ENCODE peak calls at places on chromosome 14, in nine cellular contexts. H is heart left ventricle, R is lower lobe of right lung, F is GM12878, P is ovary, V is PC-3, O is cardiac muscle cell, L is gastrocnemius medialis, U is upper lobe of right lung. A is an unnamed sample. For H3K4me1, the result is how much of the 10 kb centered on the place peaks cover.

GRCh38 chr14:30125322-30125944 is 197.8 kb upstream of the PRKD1 start:
- DNase-seq in H (no peak), R (no peak), F (no peak), P (no peak), V (no peak), O (no peak), L (no peak), U (no peak), A (no peak)

GRCh38 chr14:39641224-39641623 is 209.0 kb upstream of the FBXO33 start:
- DNase-seq in H (no peak), R (no peak), F (no peak), P (no peak), V (no peak), O (no peak), L (no peak), U (no peak), A (no peak)

GRCh38 chr14:28635387-28635786 is 131.2 kb upstream of the FOXG1 start:
- DNase-seq in H (no peak), R (no peak), F (no peak), P (no peak), V (peak), O (peak), L (no peak), U (no peak), A (no peak)

GRCh38 chr14:105148604-105149145 is 19.9 kb downstream of the JAG2 start:
- DNase-seq in H (no peak), R (peak), F (no peak), P (no peak), V (no peak), O (no peak), L (no peak), U (no peak), A (no peak)

GRCh38 chr14:95545769-95546168 is 10.9 kb downstream of the GLRX5 start:
- DNase-seq in H (no peak), R (no peak), F (no peak), P (no peak), V (peak), O (peak), L (no peak), U (no peak), A (no peak)

GRCh38 chr14:70721542-70721941 is 79.8 kb downstream of the TTC9 start:
- DNase-seq in H (no peak), R (no peak), F (no peak), P (no peak), V (peak), O (no peak), L (no peak), U (no peak), A (no peak)

GRCh38 chr14:59208224-59208814 is 19.9 kb downstream of the DAAM1 start:
- DNase-seq in H (no peak), R (no peak), F (peak), P (no peak), V (peak), O (peak), L (no peak), U (no peak), A (no peak)

GRCh38 chr14:58844544-58844943 is 206.8 kb downstream of the DACT1 start:
- DNase-seq in H (no peak), R (no peak), F (no peak), P (no peak), V (no peak), O (no peak), L (no peak), U (no peak), A (no peak)

GRCh38 chr14:53331921-53332320 is 178.8 kb upstream of the DDHD1 start:
- DNase-seq in H (no peak), R (no peak), F (no peak), P (no peak), V (no peak), O (no peak), L (no peak), U (no peak), A (no peak)

GRCh38 chr14:63770187-63770807 is 42.4 kb upstream of the SGPP1 start:
- DNase-seq in H (peak), R (no peak), F (no peak), P (no peak), V (peak), O (peak), L (no peak), U (no peak), A (no peak)

GRCh38 chr14:77111021-77111420 is 13.0 kb downstream of the CIPC start:
- DNase-seq in H (no peak), R (no peak), F (no peak), P (peak), V (no peak), O (peak), L (no peak), U (peak), A (peak)

GRCh38 chr14:77822741-77823140 is 22.8 kb downstream of the ADCK1 start:
- DNase-seq in H (no peak), R (no peak), F (no peak), P (no peak), V (no peak), O (no peak), L (no peak), U (no peak), A (no peak)

GRCh38 chr14:59483360-59483759 is 848 bp downstream of the L3HYPDH start:
- DNase-seq in H (no peak), R (no peak), F (no peak), P (no peak), V (peak), O (peak), L (no peak), U (no peak), A (no peak)

GRCh38 chr14:78985668-78986073 is 815.5 kb downstream of the NRXN3 start:
- DNase-seq in H (no peak), R (no peak), F (no peak), P (no peak), V (no peak), O (no peak), L (no peak), U (no peak), A (no peak)

GRCh38 chr14:82855912-82856381 is 1322.3 kb upstream of the SEL1L start:
- DNase-seq in H (no peak), R (no peak), F (no peak), P (no peak), V (peak), O (peak), L (no peak), U (no peak), A (no peak)

GRCh38 chr14:76699209-76699608 is 62.1 kb upstream of the VASH1 start:
- DNase-seq in H (no peak), R (no peak), F (no peak), P (no peak), V (no peak), O (no peak), L (no peak), U (no peak), A (no peak)

GRCh38 chr14:103692159-103692558 is 23.1 kb downstream of the XRCC3 start:
- DNase-seq in H (no peak), R (no peak), F (peak), P (peak), V (no peak), O (no peak), L (no peak), U (peak), A (no peak)

GRCh38 chr14:103688441-103688840 is 26.8 kb downstream of the XRCC3 start:
- DNase-seq in H (no peak), R (no peak), F (no peak), P (peak), V (no peak), O (no peak), L (no peak), U (peak), A (no peak)

GRCh38 chr14:103688906-103689902 is 26.0 kb downstream of the XRCC3 start:
- DNase-seq in H (peak), R (peak), F (peak), P (peak), V (no peak), O (peak), L (no peak), U (peak), A (no peak)

GRCh38 chr14:103692871-103693270 is 22.4 kb downstream of the XRCC3 start:
- DNase-seq in H (no peak), R (no peak), F (no peak), P (peak), V (no peak), O (no peak), L (no peak), U (peak), A (no peak)

GRCh38 chr14:103690332-103690731 is 24.9 kb downstream of the XRCC3 start:
- DNase-seq in H (no peak), R (no peak), F (no peak), P (peak), V (no peak), O (no peak), L (no peak), U (peak), A (no peak)
- H3K27ac ChIP-seq in H (no peak), R (no peak), F (peak), P (no peak), V (no peak), O (no peak), L (no peak), U (no peak), A (no peak)

GRCh38 chr14:61533513-61534255 is 161.6 kb upstream of the HIF1A start:
- DNase-seq in H (no peak), R (no peak), F (no peak), P (no peak), V (no peak), O (no peak), L (no peak), U (no peak), A (peak)

GRCh38 chr14:61535032-61535431 is 160.3 kb upstream of the HIF1A start:
- DNase-seq in H (no peak), R (no peak), F (no peak), P (no peak), V (no peak), O (no peak), L (no peak), U (no peak), A (peak)

GRCh38 chr14:61536661-61537566 is 158.4 kb upstream of the HIF1A start:
- DNase-seq in H (no peak), R (no peak), F (no peak), P (no peak), V (no peak), O (no peak), L (no peak), U (no peak), A (no peak)

GRCh38 chr14:61537567-61538463 is 157.5 kb upstream of the HIF1A start:
- DNase-seq in H (no peak), R (no peak), F (no peak), P (no peak), V (peak), O (peak), L (no peak), U (no peak), A (peak)

GRCh38 chr14:61535470-61535869 is 159.8 kb upstream of the HIF1A start:
- DNase-seq in H (no peak), R (no peak), F (no peak), P (no peak), V (no peak), O (no peak), L (no peak), U (no peak), A (peak)
- H3K4me1 ChIP-seq in H (half or more), R (half or more), F (under half), P (under half), V (half or more), O (under half), L (under half), U (under half), A (under half)

DNA sequence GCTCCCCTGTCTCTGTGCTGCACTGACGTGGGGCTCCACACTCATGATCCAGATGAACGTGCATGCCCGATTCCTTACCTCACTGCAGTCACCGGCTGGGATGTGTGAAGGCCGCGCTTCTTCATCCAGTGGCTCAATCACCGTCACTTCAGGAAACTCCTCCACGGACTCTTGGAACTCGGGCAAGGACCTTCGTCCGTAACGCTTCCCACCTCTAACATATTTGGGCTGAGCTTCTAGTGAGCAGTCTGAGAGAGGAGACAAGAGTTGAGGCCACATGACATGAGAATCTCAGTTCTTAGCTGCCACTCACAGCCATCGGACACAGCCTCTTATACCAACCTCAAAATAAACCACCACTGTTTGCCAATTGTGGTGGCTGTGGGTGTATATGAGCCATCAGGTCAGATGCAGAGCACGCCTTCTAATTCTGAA is 38.3 kb downstream of the NIN start:
- DNase-seq in H (no peak), R (no peak), F (no peak), P (no peak), V (no peak), O (no peak), L (peak), U (no peak), A (no peak)
- H3K27ac ChIP-seq in H (peak), R (no peak), F (peak), P (no peak), V (no peak), O (no peak), L (peak), U (no peak), A (no peak)

DNA sequence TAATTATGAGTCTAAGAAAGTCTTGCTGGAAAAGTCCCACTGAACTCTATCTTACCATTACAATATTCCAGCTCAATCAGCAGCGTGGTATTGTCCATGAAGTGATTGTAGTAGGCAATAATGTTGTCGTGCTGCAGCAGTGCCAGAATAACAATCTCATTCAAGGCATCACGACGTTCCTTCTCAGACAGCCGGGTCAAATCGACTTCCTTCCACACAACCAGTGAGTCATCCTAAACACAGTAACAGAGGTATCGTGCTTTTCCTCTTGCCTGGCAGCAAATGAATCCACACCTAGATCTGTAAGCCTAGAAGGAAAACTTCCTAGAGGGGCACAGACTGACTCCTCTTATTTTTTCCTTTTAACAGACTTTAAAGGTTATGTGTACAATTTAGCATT is 2.9 kb downstream of the NEK9 start:
- DNase-seq in H (no peak), R (no peak), F (no peak), P (no peak), V (peak), O (peak), L (peak), U (no peak), A (peak)
- H3K4me1 ChIP-seq in H (under half), R (half or more), F (under half), P (under half), V (under half), O (under half), L (under half), U (under half), A (under half)